ENCODE peak calls at places on chromosomes 6 and 20, in four cellular contexts. One of them, this sample, is unnamed.

GRCh38 chr20:497979-498378 is 35.6 kb upstream of the TBC1D20 start:
- DNase-seq in NCI-H774: no peak
- DNase-seq in GDM1: no peak
- DNase-seq in T1000: no peak
- DNase-seq in this sample: no peak

GRCh38 chr6:17984822-17985660 is 2.4 kb downstream of the KIF13A start:
- DNase-seq in NCI-H774: no peak
- DNase-seq in GDM1: no peak
- DNase-seq in T1000: no peak
- DNase-seq in this sample: no peak

GRCh38 chr6:149545754-149546471 is at the start of gene PPIL4:
- DNase-seq in NCI-H774: peak
- DNase-seq in GDM1: peak
- DNase-seq in T1000: peak
- DNase-seq in this sample: peak

GRCh38 chr20:1805161-1805581 is 90.0 kb upstream of the SIRPA start:
- DNase-seq in NCI-H774: no peak
- DNase-seq in GDM1: no peak
- DNase-seq in T1000: no peak
- DNase-seq in this sample: no peak

GRCh38 chr6:140388141-140388802 is 1013.8 kb upstream of the CITED2 start:
- DNase-seq in NCI-H774: no peak
- DNase-seq in GDM1: no peak
- DNase-seq in T1000: no peak
- DNase-seq in this sample: no peak

GRCh38 chr6:26473429-26473757 is 15.6 kb downstream of the BTN2A1 start:
- DNase-seq in NCI-H774: no peak
- DNase-seq in GDM1: no peak
- DNase-seq in T1000: no peak
- DNase-seq in this sample: no peak

GRCh38 chr20:40880063-40880715 is 148.4 kb upstream of the TOP1 start:
- DNase-seq in NCI-H774: no peak
- DNase-seq in GDM1: peak
- DNase-seq in T1000: no peak
- DNase-seq in this sample: no peak

GRCh38 chr20:20237093-20237959 is 130.6 kb upstream of the INSM1 start:
- DNase-seq in NCI-H774: peak
- DNase-seq in GDM1: peak
- DNase-seq in T1000: no peak
- DNase-seq in this sample: peak

GRCh38 chr20:43057317-43057716 is 132.4 kb downstream of the PTPRT start:
- DNase-seq in NCI-H774: no peak
- DNase-seq in GDM1: no peak
- DNase-seq in T1000: no peak
- DNase-seq in this sample: no peak

GRCh38 chr20:32709528-32710121 is 33.6 kb downstream of the COMMD7 start:
- DNase-seq in NCI-H774: no peak
- DNase-seq in GDM1: no peak
- DNase-seq in T1000: no peak
- DNase-seq in this sample: no peak

GRCh38 chr20:47464380-47465101 is 37.1 kb upstream of the NCOA3 start:
- DNase-seq in NCI-H774: peak
- DNase-seq in GDM1: no peak
- DNase-seq in T1000: peak
- DNase-seq in this sample: no peak